ENCODE peak calls at places on chromosomes 7 and 10, in five cellular contexts. B is WTC11, O is AG04449, Q is globus pallidus, U is AG09309. L is an unnamed sample.

GRCh38 chr10:1100691-1101368 is 44.6 kb downstream of the WDR37 start:
- DNase-seq in B (peak; percentile 59), O (no peak), Q (no peak), U (no peak), L (no peak)

GRCh38 chr10:116866987-116867595 is 17.8 kb downstream of the ENO4 start:
- DNase-seq in B (no peak), O (no peak), Q (no peak), U (no peak), L (no peak)

GRCh38 chr10:78194050-78194449 is 160.4 kb downstream of the RPS24 start:
- DNase-seq in B (no peak), O (no peak), Q (no peak), U (no peak), L (no peak)

GRCh38 chr7:98066934-98067507 is 39.6 kb upstream of the LMTK2 start:
- DNase-seq in B (no peak), O (no peak), Q (no peak), U (no peak), L (no peak)

GRCh38 chr7:112279042-112279441 is 72.5 kb downstream of the ZNF277 start:
- DNase-seq in B (no peak), O (no peak), Q (no peak), U (no peak), L (no peak)

GRCh38 chr7:149825567-149826343 is 12.4 kb upstream of the ZNF862 start:
- DNase-seq in B (no peak), O (no peak), Q (no peak), U (no peak), L (no peak)

GRCh38 chr7:123643495-123644428 is 11.9 kb upstream of the LMOD2 start:
- DNase-seq in B (peak; percentile 38), O (no peak), Q (no peak), U (peak; percentile 29), L (peak; percentile 81)

GRCh38 chr10:70765794-70766594 is 19.2 kb downstream of the TBATA start:
- DNase-seq in B (no peak), O (no peak), Q (no peak), U (no peak), L (no peak)

GRCh38 chr7:2042650-2043049 is 190.1 kb downstream of the MAD1L1 start:
- DNase-seq in B (peak; percentile 7), O (no peak), Q (no peak), U (no peak), L (no peak)

GRCh38 chr7:27185013-27185707 is at the start of gene HOXA11:
- DNase-seq in B (no peak), O (no peak), Q (no peak), U (peak; percentile 98), L (peak; percentile 90)

GRCh38 chr10:35336921-35337741 is 822 bp downstream of the CCNY start:
- DNase-seq in B (peak; percentile 57), O (no peak), Q (no peak), U (no peak), L (no peak)